ENCODE peak calls at places on chromosomes 5 and 9, in four cellular contexts. F is fibroblast of lung, D is HepG2, R is GM23248. H is an unnamed sample.
A peak's percentile ranks its signal among the peaks of the same experiment; 100 is the strongest.

GRCh38 chr9:111348821-111349271 is 18.8 kb upstream of the OR2K2 start:
- DNase-seq in F (peak; percentile 4), D (peak; percentile 94), R (no peak), H (peak; percentile 55)

GRCh38 chr9:131951905-131952304 is 127.8 kb downstream of the MED27 start:
- DNase-seq in F (peak; percentile 31), D (no peak), R (peak; percentile 69), H (no peak)

GRCh38 chr9:33867747-33868429 is 50.9 kb downstream of the UBE2R2 start:
- DNase-seq in F (no peak), D (no peak), R (peak; percentile 71), H (no peak)

GRCh38 chr9:70625078-70625477 is 210.6 kb upstream of the KLF9 start:
- DNase-seq in F (no peak), D (no peak), R (no peak), H (no peak)

GRCh38 chr5:115543931-115544370 is 624 bp downstream of the FEM1C start:
- DNase-seq in F (peak; percentile 52), D (peak; percentile 29), R (peak; percentile 80), H (no peak)

GRCh38 chr5:1548702-1549523 is 25.2 kb upstream of the LPCAT1 start:
- DNase-seq in F (no peak), D (no peak), R (no peak), H (peak; percentile 51)

GRCh38 chr5:100479079-100479688 is 56.0 kb upstream of the FAM174A start:
- DNase-seq in F (peak; percentile 15), D (peak; percentile 45), R (peak; percentile 28), H (no peak)

GRCh38 chr9:133360400-133361393 is 4.3 kb downstream of the SURF2 start:
- DNase-seq in F (no peak), D (no peak), R (no peak), H (no peak)

GRCh38 chr5:119322948-119323629 is 32.7 kb upstream of the TNFAIP8 start:
- DNase-seq in F (no peak), D (no peak), R (peak; percentile 19), H (no peak)

GRCh38 chr9:125261501-125262216 is at the start of gene GAPVD1:
- DNase-seq in F (peak; percentile 76), D (peak; percentile 93), R (peak; percentile 94), H (peak; percentile 95)

GRCh38 chr9:128610889-128611288 is 45.8 kb downstream of the DYNC2I2 start:
- DNase-seq in F (no peak), D (no peak), R (no peak), H (no peak)

GRCh38 chr5:81825237-81825636 is 74.3 kb upstream of the SSBP2 start:
- DNase-seq in F (peak; percentile 70), D (no peak), R (peak; percentile 93), H (peak; percentile 66)

GRCh38 chr9:124662561-124662960 is 108.5 kb downstream of the NR6A1 start:
- DNase-seq in F (no peak), D (no peak), R (no peak), H (no peak)

GRCh38 chr9:111356567-111357244 is 26.7 kb upstream of the OR2K2 start:
- DNase-seq in F (peak; percentile 93), D (no peak), R (peak; percentile 91), H (peak; percentile 40)

GRCh38 chr9:89477395-89477794 is 20.5 kb downstream of the SEMA4D start:
- DNase-seq in F (no peak), D (no peak), R (no peak), H (no peak)

GRCh38 chr5:110441035-110441434 is 285.4 kb downstream of the TMEM232 start:
- DNase-seq in F (peak; percentile 42), D (peak; percentile 37), R (peak; percentile 66), H (no peak)

GRCh38 chr9:88658311-88658822 is 123.4 kb downstream of the NXNL2 start:
- DNase-seq in F (peak; percentile 44), D (no peak), R (peak; percentile 45), H (no peak)

GRCh38 chr5:2879701-2880100 is 128.2 kb upstream of the IRX2 start:
- DNase-seq in F (no peak), D (no peak), R (no peak), H (no peak)

GRCh38 chr9:127099664-127100063 is 22.8 kb downstream of the ANGPTL2 start:
- DNase-seq in F (no peak), D (no peak), R (no peak), H (no peak)

GRCh38 chr5:111170279-111170678 is 53.9 kb upstream of the CAMK4 start:
- DNase-seq in F (no peak), D (no peak), R (no peak), H (no peak)

GRCh38 chr5:59722875-59723274 is 170.7 kb downstream of the PDE4D start:
- DNase-seq in F (peak; percentile 45), D (no peak), R (peak; percentile 40), H (no peak)

GRCh38 chr5:95907740-95908706 is 53.6 kb downstream of the ELL2 start:
- DNase-seq in F (no peak), D (no peak), R (no peak), H (no peak)

GRCh38 chr5:78420548-78420947 is 60.1 kb downstream of the SCAMP1 start:
- DNase-seq in F (no peak), D (peak; percentile 54), R (no peak), H (no peak)

GRCh38 chr5:52997424-52997823 is 8.3 kb downstream of the ITGA2 start:
- DNase-seq in F (no peak), D (peak; percentile 98), R (peak; percentile 36), H (no peak)

GRCh38 chr5:151026088-151026487 is 5.7 kb downstream of the GPX3 start:
- DNase-seq in F (no peak), D (no peak), R (no peak), H (peak; percentile 5)

GRCh38 chr5:12095808-12096281 is 191.6 kb upstream of the CTNND2 start:
- DNase-seq in F (peak; percentile 23), D (no peak), R (no peak), H (no peak)

GRCh38 chr9:70506159-70506558 is 91.7 kb upstream of the KLF9 start:
- DNase-seq in F (no peak), D (no peak), R (peak; percentile 29), H (no peak)

GRCh38 chr5:93746406-93747056 is 5.1 kb upstream of the POU5F2 start:
- DNase-seq in F (peak; percentile 61), D (no peak), R (peak; percentile 73), H (no peak)

GRCh38 chr5:158812381-158812780 is 287.3 kb downstream of the EBF1 start:
- DNase-seq in F (no peak), D (no peak), R (no peak), H (no peak)

GRCh38 chr5:137342764-137343163 is 156.4 kb downstream of the SPOCK1 start:
- DNase-seq in F (peak; percentile 77), D (no peak), R (peak; percentile 46), H (peak; percentile 25)

GRCh38 chr9:90608141-90608540 is 34.5 kb downstream of the DIRAS2 start:
- DNase-seq in F (no peak), D (no peak), R (no peak), H (no peak)

DNA sequence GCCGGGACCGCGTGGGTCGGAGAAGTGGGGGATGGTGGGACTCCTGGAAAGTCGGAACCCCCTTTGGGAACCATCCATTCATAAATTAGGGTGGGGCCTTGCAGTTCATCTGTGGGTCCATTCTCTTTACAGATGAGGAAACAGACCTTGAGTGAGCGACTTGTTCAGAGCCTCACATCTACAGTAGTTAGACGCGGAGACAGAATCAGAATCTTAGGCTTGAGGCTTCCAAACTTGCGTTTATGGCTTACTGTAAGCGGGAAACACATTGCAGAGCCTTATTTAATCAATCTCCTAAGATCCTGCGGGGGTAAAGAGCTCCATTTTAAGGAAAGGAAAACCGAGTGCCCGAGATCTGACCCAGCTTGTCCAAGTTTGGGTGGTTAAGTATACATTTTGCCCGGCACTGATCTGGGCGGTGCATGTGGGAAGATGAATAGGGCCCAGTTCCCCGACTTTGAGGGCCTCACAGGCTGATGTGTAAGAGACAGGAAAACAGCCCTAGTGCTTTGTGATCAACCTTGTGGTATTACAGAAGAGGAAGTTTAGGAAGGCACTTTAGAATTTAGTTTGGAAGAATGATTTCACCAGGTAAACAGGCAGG is 578 bp downstream of the TARS1 start:
- DNase-seq in F (peak; percentile 26), D (peak; percentile 70), R (peak; percentile 56), H (no peak)
- H2AFZ ChIP-seq in F (no peak overlapping the region), D (no peak overlapping the region), R (peak overlapping the region; percentile 73), H (peak overlapping the region; percentile 68)

DNA sequence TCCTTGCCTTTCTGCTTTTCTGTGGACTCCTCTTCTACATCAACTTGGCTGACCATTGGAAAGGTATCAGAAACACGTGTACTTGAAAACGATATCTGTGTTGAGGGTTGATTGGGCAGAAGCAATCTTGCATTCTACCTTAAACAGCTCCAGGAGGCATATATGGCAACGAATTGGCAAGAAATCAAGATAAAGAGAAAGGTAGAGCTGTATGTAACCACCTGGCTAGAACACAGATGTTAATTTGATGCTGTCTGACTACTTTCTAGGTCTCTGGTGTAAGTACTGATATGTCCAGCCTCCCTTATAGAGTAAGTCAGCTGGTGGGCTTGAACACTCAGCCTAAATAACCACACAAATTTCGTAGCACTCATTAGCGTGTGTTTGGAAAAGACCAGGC is 1.3 kb downstream of the MAN1B1 start:
- DNase-seq in F (no peak), D (no peak), R (no peak), H (no peak)
- H2AFZ ChIP-seq in F (no peak overlapping the region), D (no peak overlapping the region), R (peak overlapping the region; percentile 72), H (no peak overlapping the region)

GRCh38 chr5:38697013-38697412 is 140.6 kb upstream of the LIFR start:
- DNase-seq in F (peak; percentile 56), D (peak; percentile 51), R (peak; percentile 28), H (no peak)

GRCh38 chr5:38695021-38695961 is 138.8 kb upstream of the LIFR start:
- DNase-seq in F (no peak), D (no peak), R (no peak), H (no peak)

GRCh38 chr5:38692346-38692745 is 135.9 kb upstream of the LIFR start:
- DNase-seq in F (peak; percentile 16), D (no peak), R (no peak), H (no peak)

DNA sequence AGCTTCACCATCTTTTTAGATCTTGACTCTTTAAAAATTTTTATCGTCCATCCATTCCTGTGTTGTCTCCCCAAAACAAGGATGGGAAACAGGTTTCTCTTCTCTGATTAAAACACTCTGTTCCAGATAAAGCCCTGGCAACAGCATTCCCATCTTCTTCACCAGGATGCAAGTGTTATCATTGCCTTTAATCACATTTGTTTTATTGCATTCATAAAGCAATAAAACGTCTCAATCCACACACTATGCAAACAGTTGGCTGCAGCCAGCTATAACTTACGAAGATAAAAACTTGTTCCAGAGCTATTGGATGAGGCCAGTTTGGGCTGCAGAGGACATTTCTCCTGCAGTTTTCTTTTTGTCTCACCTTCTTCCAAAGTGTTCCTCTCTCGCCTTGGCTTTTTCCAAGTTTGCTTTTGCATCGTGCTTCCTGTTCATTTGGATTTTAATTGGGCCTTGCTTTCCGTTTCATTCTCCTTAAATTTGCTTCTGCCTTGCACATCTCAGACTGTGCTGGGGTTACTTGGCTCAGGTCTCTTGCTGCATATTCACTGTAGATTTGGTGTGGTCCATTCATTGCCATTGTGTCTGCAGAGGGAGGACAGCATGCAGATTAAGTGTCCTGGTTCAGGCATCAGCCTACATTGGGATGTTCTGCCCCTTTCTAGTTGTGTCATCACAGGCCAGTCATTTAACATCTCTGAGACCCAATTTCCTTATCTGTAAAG is 136.5 kb upstream of the LIFR start:
- DNase-seq in F (no peak), D (no peak), R (no peak), H (no peak)
- H2AFZ ChIP-seq in F (no peak overlapping the region), D (no peak overlapping the region), R (no peak overlapping the region), H (no peak overlapping the region)

GRCh38 chr9:72540348-72540873 is 19.0 kb downstream of the TMC1 start:
- DNase-seq in F (peak; percentile 85), D (no peak), R (peak; percentile 91), H (peak; percentile 60)
- H2AFZ ChIP-seq in F (no peak overlapping the region), D (no peak overlapping the region), R (peak overlapping the region; percentile 26), H (no peak overlapping the region)

GRCh38 chr5:163467682-163468081 is 7.2 kb downstream of the HMMR start:
- DNase-seq in F (no peak), D (no peak), R (no peak), H (no peak)
- H2AFZ ChIP-seq in F (peak overlapping the region; percentile 33), D (no peak overlapping the region), R (peak overlapping the region; percentile 65), H (no peak overlapping the region)